ENCODE peak calls at places on chromosomes 13 and 19, in four cellular contexts. One of them, this sample, is unnamed.

GRCh38 chr19:54209748-54210494 is 9.3 kb downstream of the RPS9 start:
- DNase-seq in K562: peak
- DNase-seq in tibial nerve: peak
- DNase-seq in fibroblast of lung: peak
- DNase-seq in this sample: no peak

GRCh38 chr19:2083174-2083854 is 12.8 kb downstream of the MOB3A start:
- DNase-seq in K562: no peak
- DNase-seq in tibial nerve: no peak
- DNase-seq in fibroblast of lung: no peak
- DNase-seq in this sample: no peak

GRCh38 chr19:13843104-13843921 is 33.6 kb upstream of the NANOS3 start:
- DNase-seq in K562: no peak
- DNase-seq in tibial nerve: no peak
- DNase-seq in fibroblast of lung: peak
- DNase-seq in this sample: peak

GRCh38 chr13:51223284-51224270 is 1.4 kb downstream of the FAM124A start:
- DNase-seq in K562: no peak
- DNase-seq in tibial nerve: no peak
- DNase-seq in fibroblast of lung: no peak
- DNase-seq in this sample: no peak

GRCh38 chr19:53037101-53038097 is 7.1 kb upstream of the ERVV-2 start:
- DNase-seq in K562: peak
- DNase-seq in tibial nerve: no peak
- DNase-seq in fibroblast of lung: peak
- DNase-seq in this sample: peak

GRCh38 chr19:2049741-2050348 is 1.2 kb downstream of the MKNK2 start:
- DNase-seq in K562: peak
- DNase-seq in tibial nerve: peak
- DNase-seq in fibroblast of lung: peak
- DNase-seq in this sample: peak

GRCh38 chr19:58407658-58408151 is 744 bp upstream of the ZNF584 start:
- DNase-seq in K562: no peak
- DNase-seq in tibial nerve: no peak
- DNase-seq in fibroblast of lung: no peak
- DNase-seq in this sample: peak

GRCh38 chr13:33016414-33017409 is at the start of gene KL:
- DNase-seq in K562: no peak
- DNase-seq in tibial nerve: peak
- DNase-seq in fibroblast of lung: peak
- DNase-seq in this sample: peak

GRCh38 chr13:51832471-51833152 is 12.4 kb downstream of the TMEM272 start:
- DNase-seq in K562: no peak
- DNase-seq in tibial nerve: no peak
- DNase-seq in fibroblast of lung: peak
- DNase-seq in this sample: no peak

GRCh38 chr19:19059837-19060611 is 3.8 kb upstream of the SLC25A42 start:
- DNase-seq in K562: peak
- DNase-seq in tibial nerve: no peak
- DNase-seq in fibroblast of lung: no peak
- DNase-seq in this sample: no peak

GRCh38 chr19:54439174-54439851 is 9.7 kb upstream of the LENG8 start:
- DNase-seq in K562: no peak
- DNase-seq in tibial nerve: no peak
- DNase-seq in fibroblast of lung: peak
- DNase-seq in this sample: peak

GRCh38 chr13:34765446-34766180 is 176.5 kb upstream of the NBEA start:
- DNase-seq in K562: no peak
- DNase-seq in tibial nerve: no peak
- DNase-seq in fibroblast of lung: no peak
- DNase-seq in this sample: no peak

GRCh38 chr13:93172109-93172508 is 54.5 kb upstream of the GPC6 start:
- DNase-seq in K562: no peak
- DNase-seq in tibial nerve: no peak
- DNase-seq in fibroblast of lung: no peak
- DNase-seq in this sample: no peak

GRCh38 chr13:38372818-38373217 is 23.2 kb downstream of the UFM1 start:
- DNase-seq in K562: no peak
- DNase-seq in tibial nerve: no peak
- DNase-seq in fibroblast of lung: no peak
- DNase-seq in this sample: no peak

GRCh38 chr13:109451726-109452125 is 334.7 kb downstream of the IRS2 start:
- DNase-seq in K562: no peak
- DNase-seq in tibial nerve: no peak
- DNase-seq in fibroblast of lung: no peak
- DNase-seq in this sample: no peak

GRCh38 chr13:52345048-52345447 is 60.9 kb downstream of the THSD1 start:
- DNase-seq in K562: no peak
- DNase-seq in tibial nerve: no peak
- DNase-seq in fibroblast of lung: peak
- DNase-seq in this sample: no peak

GRCh38 chr13:102295316-102296048 is 106.4 kb downstream of the FGF14 start:
- DNase-seq in K562: no peak
- DNase-seq in tibial nerve: no peak
- DNase-seq in fibroblast of lung: peak
- DNase-seq in this sample: no peak

GRCh38 chr19:40283414-40284250 is 1.5 kb downstream of the AKT2 start:
- DNase-seq in K562: peak
- DNase-seq in tibial nerve: no peak
- DNase-seq in fibroblast of lung: no peak
- DNase-seq in this sample: no peak

GRCh38 chr13:72004236-72004635 is 137.2 kb upstream of the DACH1 start:
- DNase-seq in K562: no peak
- DNase-seq in tibial nerve: no peak
- DNase-seq in fibroblast of lung: peak
- DNase-seq in this sample: no peak

DNA sequence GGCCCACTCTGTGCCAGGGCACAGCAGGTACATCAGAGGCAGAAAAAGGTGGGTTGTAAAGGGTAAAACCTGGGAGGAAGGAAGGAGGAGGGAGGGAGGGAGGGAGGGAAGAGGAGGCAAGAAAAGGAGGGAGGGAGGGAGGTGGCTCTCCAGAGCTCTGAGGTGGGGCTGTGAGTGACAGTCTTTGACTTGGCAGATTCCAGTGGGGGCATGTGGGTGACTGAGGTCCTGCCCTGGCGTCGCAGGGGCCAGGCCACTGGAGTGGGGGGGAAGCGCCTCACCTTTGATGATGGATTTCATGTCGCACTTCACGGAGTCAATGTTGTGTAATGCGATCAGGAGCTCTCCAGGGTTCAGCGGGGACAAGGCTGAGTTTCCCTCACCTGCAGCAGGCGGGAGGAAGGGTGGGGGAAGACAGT is 6.0 kb upstream of the RSPH6A start:
- DNase-seq in K562: no peak
- DNase-seq in tibial nerve: no peak
- DNase-seq in fibroblast of lung: no peak
- DNase-seq in this sample: no peak
- TF ChIP-seq CTCF in K562: no peak
- TF ChIP-seq CTCF in tibial nerve: no peak
- TF ChIP-seq CTCF in fibroblast of lung: no peak
- TF ChIP-seq CTCF in this sample: no peak

GRCh38 chr19:28235606-28236125 is 977.3 kb downstream of the UQCRFS1 start:
- DNase-seq in K562: no peak
- DNase-seq in tibial nerve: no peak
- DNase-seq in fibroblast of lung: peak
- DNase-seq in this sample: no peak

GRCh38 chr19:28242317-28242927 is 970.5 kb downstream of the UQCRFS1 start:
- DNase-seq in K562: peak
- DNase-seq in tibial nerve: no peak
- DNase-seq in fibroblast of lung: peak
- DNase-seq in this sample: peak

GRCh38 chr19:28234637-28235036 is 978.3 kb downstream of the UQCRFS1 start:
- DNase-seq in K562: no peak
- DNase-seq in tibial nerve: no peak
- DNase-seq in fibroblast of lung: peak
- DNase-seq in this sample: no peak

GRCh38 chr19:28244966-28245365 is 968.0 kb downstream of the UQCRFS1 start:
- DNase-seq in K562: no peak
- DNase-seq in tibial nerve: no peak
- DNase-seq in fibroblast of lung: no peak
- DNase-seq in this sample: no peak

GRCh38 chr19:28239270-28239669 is 973.7 kb downstream of the UQCRFS1 start:
- DNase-seq in K562: peak
- DNase-seq in tibial nerve: no peak
- DNase-seq in fibroblast of lung: no peak
- DNase-seq in this sample: peak
- TF ChIP-seq CTCF in K562: peak
- TF ChIP-seq CTCF in tibial nerve: no peak
- TF ChIP-seq CTCF in fibroblast of lung: no peak
- TF ChIP-seq CTCF in this sample: peak

DNA sequence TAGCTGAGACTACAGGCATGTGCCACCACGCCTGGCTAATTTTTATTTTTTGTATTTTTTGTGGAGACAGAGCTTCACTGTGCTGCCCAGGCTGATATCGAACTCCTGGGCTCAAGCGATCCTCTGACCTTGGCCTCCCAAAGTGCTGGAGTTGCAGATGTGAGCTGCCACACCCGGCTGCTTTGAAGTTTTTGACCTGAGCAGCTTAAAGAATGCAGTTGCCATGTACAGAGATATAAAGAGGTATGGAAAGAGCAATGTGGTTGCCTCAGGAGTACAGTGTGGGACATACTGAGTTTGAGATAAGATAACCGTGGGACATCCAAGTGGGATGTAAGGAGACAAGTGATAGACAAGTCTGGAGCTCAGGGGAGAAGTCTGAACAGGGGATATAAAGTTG is 82.7 kb upstream of the LSM14A start:
- DNase-seq in K562: no peak
- DNase-seq in tibial nerve: no peak
- DNase-seq in fibroblast of lung: no peak
- DNase-seq in this sample: no peak
- TF ChIP-seq CTCF in K562: no peak
- TF ChIP-seq CTCF in tibial nerve: no peak
- TF ChIP-seq CTCF in fibroblast of lung: no peak
- TF ChIP-seq CTCF in this sample: no peak

GRCh38 chr19:16319466-16319865 is 5.2 kb upstream of the KLF2 start:
- DNase-seq in K562: no peak
- DNase-seq in tibial nerve: no peak
- DNase-seq in fibroblast of lung: peak
- DNase-seq in this sample: no peak

GRCh38 chr19:16316506-16316882 is 8.1 kb upstream of the KLF2 start:
- DNase-seq in K562: no peak
- DNase-seq in tibial nerve: no peak
- DNase-seq in fibroblast of lung: no peak
- DNase-seq in this sample: no peak

GRCh38 chr19:16320987-16321386 is 3.6 kb upstream of the KLF2 start:
- DNase-seq in K562: no peak
- DNase-seq in tibial nerve: no peak
- DNase-seq in fibroblast of lung: peak
- DNase-seq in this sample: no peak

DNA sequence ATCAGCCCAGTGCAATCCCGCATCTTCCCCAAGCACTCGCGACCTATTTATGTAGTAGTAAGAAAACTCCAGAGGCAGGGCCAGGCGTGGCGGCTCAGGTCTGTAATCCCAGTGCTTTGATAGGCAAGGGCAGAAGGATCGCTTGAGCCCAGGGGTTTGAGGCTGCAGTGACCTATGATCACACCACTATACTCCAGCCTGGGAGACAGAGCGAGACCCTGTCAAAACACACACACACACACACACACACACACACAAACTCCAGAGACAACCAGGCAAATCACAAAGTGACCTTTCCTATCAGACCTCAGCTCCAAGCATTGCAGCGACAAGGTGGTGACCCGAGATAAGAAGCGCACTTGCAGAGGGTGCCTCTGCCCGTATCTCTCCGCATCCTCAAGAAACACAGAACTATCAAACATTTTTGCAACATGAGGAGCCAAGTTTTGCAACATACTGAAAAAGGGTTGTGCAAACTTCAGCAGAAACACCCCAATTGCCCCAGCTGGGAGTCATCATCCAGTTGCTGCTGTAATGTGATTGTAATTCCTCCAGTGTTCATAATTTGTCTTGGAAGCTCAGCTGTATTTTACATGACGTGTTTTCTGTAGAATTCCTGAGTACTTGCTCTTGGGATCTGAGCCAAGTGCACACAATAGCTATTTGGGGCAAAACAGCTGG is 8.7 kb upstream of the KLF2 start:
- DNase-seq in K562: peak
- DNase-seq in tibial nerve: no peak
- DNase-seq in fibroblast of lung: peak
- DNase-seq in this sample: no peak
- TF ChIP-seq CTCF in K562: no peak
- TF ChIP-seq CTCF in tibial nerve: no peak
- TF ChIP-seq CTCF in fibroblast of lung: no peak
- TF ChIP-seq CTCF in this sample: no peak

GRCh38 chr19:7861619-7862412 is 12.4 kb downstream of the PRR36 start:
- DNase-seq in K562: no peak
- DNase-seq in tibial nerve: no peak
- DNase-seq in fibroblast of lung: no peak
- DNase-seq in this sample: no peak
- TF ChIP-seq CTCF in K562: no peak
- TF ChIP-seq CTCF in tibial nerve: no peak
- TF ChIP-seq CTCF in fibroblast of lung: no peak
- TF ChIP-seq CTCF in this sample: peak

GRCh38 chr13:114088863-114089262 is 43.6 kb downstream of the RASA3 start:
- DNase-seq in K562: no peak
- DNase-seq in tibial nerve: no peak
- DNase-seq in fibroblast of lung: no peak
- DNase-seq in this sample: no peak
- TF ChIP-seq CTCF in K562: no peak
- TF ChIP-seq CTCF in tibial nerve: no peak
- TF ChIP-seq CTCF in fibroblast of lung: no peak
- TF ChIP-seq CTCF in this sample: no peak

DNA sequence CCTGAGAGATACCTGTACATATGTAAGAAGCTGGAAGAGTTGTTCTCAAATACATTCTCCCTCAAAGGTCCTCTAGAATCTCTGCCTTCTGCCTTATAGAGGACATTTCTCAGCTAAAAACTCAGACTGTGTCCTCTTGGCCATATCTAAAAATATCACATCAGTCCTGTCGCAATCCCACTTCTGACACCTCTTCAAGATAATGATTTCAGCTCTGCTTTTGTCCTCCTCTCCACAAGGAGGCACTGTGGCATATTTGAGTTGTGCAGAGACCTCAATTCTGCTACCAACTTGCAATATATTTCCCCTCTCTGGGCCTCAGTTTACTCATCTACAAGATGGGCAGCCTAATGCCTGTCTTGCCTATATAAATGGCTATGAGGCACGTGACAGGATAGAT is 16.6 kb downstream of the ADAMTS10 start:
- DNase-seq in K562: no peak
- DNase-seq in tibial nerve: no peak
- DNase-seq in fibroblast of lung: no peak
- DNase-seq in this sample: no peak
- TF ChIP-seq CTCF in K562: no peak
- TF ChIP-seq CTCF in tibial nerve: no peak
- TF ChIP-seq CTCF in fibroblast of lung: no peak
- TF ChIP-seq CTCF in this sample: no peak

DNA sequence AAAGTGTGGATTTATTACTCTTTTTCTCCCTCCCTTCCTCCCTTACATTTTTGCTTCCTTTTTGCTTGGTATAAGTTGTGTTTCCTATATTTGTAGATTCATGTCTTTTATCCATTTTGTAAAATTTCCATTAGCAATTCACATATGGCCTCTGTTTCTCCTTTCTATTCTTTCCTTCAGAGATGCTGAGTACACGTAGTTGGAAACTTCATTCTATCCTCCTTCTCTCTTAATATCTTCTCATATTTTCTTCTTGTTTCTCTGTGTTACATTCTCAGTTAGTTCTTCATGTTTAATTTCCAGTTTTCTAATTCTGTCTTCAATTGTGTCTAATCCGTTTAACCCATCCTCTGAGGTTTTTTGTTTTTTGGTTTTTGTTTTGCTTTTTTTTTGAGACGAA is 188.9 kb downstream of the ZIC5 start:
- DNase-seq in K562: no peak
- DNase-seq in tibial nerve: no peak
- DNase-seq in fibroblast of lung: no peak
- DNase-seq in this sample: no peak
- TF ChIP-seq CTCF in K562: no peak
- TF ChIP-seq CTCF in tibial nerve: no peak
- TF ChIP-seq CTCF in fibroblast of lung: no peak
- TF ChIP-seq CTCF in this sample: no peak

This sample was measured in nephron progenitor cell.